ENCODE peak calls at places on chromosome 9, in four cellular contexts. N, W, E and M are unnamed samples.

GRCh38 chr9:130556396-130557076 is 22.8 kb upstream of the FUBP3 start:
- DNase-seq in W (no peak), N (no peak), E (no peak), M (no peak)

GRCh38 chr9:20321683-20322082 is 300.6 kb downstream of the MLLT3 start:
- DNase-seq in N (no peak), W (no peak), E (peak), M (no peak)

GRCh38 chr9:35686222-35687203 is 3.2 kb downstream of the TPM2 start:
- DNase-seq in W (no peak), E (no peak), N (no peak), M (no peak)

GRCh38 chr9:120642129-120642528 is 62.2 kb upstream of the CDK5RAP2 start:
- DNase-seq in N (no peak), W (no peak), E (no peak), M (no peak)

GRCh38 chr9:133956520-133957076 is 35.5 kb downstream of the VAV2 start:
- DNase-seq in N (no peak), W (no peak), E (no peak), M (peak)

GRCh38 chr9:132497731-132498130 is 84.7 kb upstream of the BARHL1 start:
- DNase-seq in N (no peak), W (no peak), E (no peak), M (no peak)

GRCh38 chr9:137305788-137306545 is 3.9 kb upstream of the NRARP start:
- DNase-seq in N (no peak), E (peak), W (no peak), M (peak)

GRCh38 chr9:132154925-132155324 is 6.9 kb upstream of the NTNG2 start:
- DNase-seq in N (no peak), E (no peak), W (no peak), M (no peak)

GRCh38 chr9:13109781-13110180 is 169.7 kb downstream of the MPDZ start:
- DNase-seq in W (no peak), E (no peak), N (no peak), M (no peak)

GRCh38 chr9:112765281-112765680 is 14.7 kb downstream of the SNX30 start:
- DNase-seq in W (no peak), N (no peak), E (no peak), M (no peak)

GRCh38 chr9:122367779-122368460 is 2.9 kb upstream of the PTGS1 start:
- DNase-seq in W (no peak), E (no peak), N (no peak), M (no peak)

GRCh38 chr9:81390802-81391456 is 298.4 kb downstream of the TLE1 start:
- DNase-seq in E (no peak), W (no peak), N (no peak), M (peak)

GRCh38 chr9:74770508-74771261 is 117.0 kb downstream of the TRPM6 start:
- DNase-seq in N (peak), W (peak), E (peak), M (peak)

GRCh38 chr9:13279284-13280162 is at the start of gene MPDZ:
- DNase-seq in E (no peak), W (peak), N (peak), M (peak)

GRCh38 chr9:99234618-99235017 is 12.5 kb downstream of the SEC61B start:
- DNase-seq in N (no peak), E (no peak), W (no peak), M (no peak)

GRCh38 chr9:135662758-135663450 is at the start of gene LCN9:
- DNase-seq in N (no peak), E (no peak), W (no peak), M (peak)

GRCh38 chr9:35728041-35728971 is 3.7 kb downstream of the TLN1 start:
- DNase-seq in W (no peak), N (peak), E (peak), M (peak)

GRCh38 chr9:121350993-121351561 is 19.0 kb downstream of the STOM start:
- DNase-seq in W (peak), N (no peak), E (peak), M (no peak)

GRCh38 chr9:111533099-111533785 is 8.3 kb downstream of the ZNF483 start:
- DNase-seq in W (no peak), E (no peak), N (no peak), M (no peak)

GRCh38 chr9:125816321-125816720 is 69.1 kb downstream of the PBX3 start:
- DNase-seq in E (no peak), W (no peak), N (no peak), M (no peak)

GRCh38 chr9:120583958-120584369 is 4.0 kb upstream of the CDK5RAP2 start:
- DNase-seq in E (peak), N (peak), W (peak), M (no peak)

GRCh38 chr9:133199648-133200321 is 9.3 kb downstream of the OBP2B start:
- DNase-seq in W (no peak), N (no peak), E (peak), M (peak)

GRCh38 chr9:95516736-95517558 is at the start of gene PTCH1:
- DNase-seq in E (peak), N (peak), W (no peak), M (peak)

GRCh38 chr9:971901-972511 is 4.4 kb upstream of the DMRT3 start:
- DNase-seq in E (no peak), W (no peak), N (peak), M (peak)

GRCh38 chr9:134592018-134592818 is 49.4 kb upstream of the COL5A1 start:
- DNase-seq in N (no peak), W (no peak), E (no peak), M (peak)

GRCh38 chr9:121709798-121710197 is 58.4 kb downstream of the DAB2IP start:
- DNase-seq in W (peak), E (no peak), N (no peak), M (no peak)

GRCh38 chr9:130368631-130369103 is 76.1 kb upstream of the ASS1 start:
- DNase-seq in W (no peak), N (no peak), E (no peak), M (peak)

GRCh38 chr9:111897831-111898144 is 1.2 kb downstream of the UGCG start:
- DNase-seq in N (no peak), E (no peak), W (no peak), M (no peak)

GRCh38 chr9:113463418-113464285 is at the start of gene RGS3:
- DNase-seq in N (peak), W (no peak), E (no peak), M (peak)

GRCh38 chr9:134832471-134832870 is 48.1 kb upstream of the FCN2 start:
- DNase-seq in W (no peak), N (no peak), E (no peak), M (no peak)

GRCh38 chr9:134644715-134645606 is 3.4 kb downstream of the COL5A1 start:
- DNase-seq in W (no peak), E (no peak), N (no peak), M (no peak)

GRCh38 chr9:135273077-135273476 is 185.6 kb downstream of the OLFM1 start:
- DNase-seq in E (no peak), W (peak), N (no peak), M (no peak)

GRCh38 chr9:123685489-123686083 is 244.3 kb downstream of the DENND1A start:
- DNase-seq in N (no peak), E (no peak), W (no peak), M (no peak)

GRCh38 chr9:124941689-124942561 is 1.0 kb upstream of the GOLGA1 start:
- DNase-seq in N (peak), W (no peak), E (peak), M (peak)

GRCh38 chr9:14373319-14373632 is 59.3 kb upstream of the NFIB start:
- DNase-seq in E (no peak), W (no peak), N (no peak), M (no peak)

GRCh38 chr9:2691626-2692025 is 25.7 kb upstream of the KCNV2 start:
- DNase-seq in E (no peak), N (no peak), W (no peak), M (no peak)

GRCh38 chr9:19146441-19146840 is 19.1 kb upstream of the PLIN2 start:
- DNase-seq in N (no peak), E (no peak), W (no peak), M (no peak)